ENCODE peak calls at places on chromosomes 2 and 18, in six cellular contexts. U is retina, E is T-helper 9 cell, O is NCI-H1105, F is SW480, D is HT-29. Q is an unnamed sample.
A peak's percentile ranks its signal among the peaks of the same experiment; 100 is the strongest.

GRCh38 chr2:88600038-88600465 is 27.2 kb downstream of the EIF2AK3 start:
- DNase-seq in F (peak; percentile 100), E (peak; percentile 1), D (peak; percentile 82), O (no peak), U (peak; percentile 55), Q (no peak)

GRCh38 chr2:63047534-63048281 is 2.9 kb upstream of the OTX1 start:
- DNase-seq in F (no peak), D (no peak), O (no peak), U (peak; percentile 83), E (no peak), Q (no peak)

GRCh38 chr18:45416168-45416567 is 199.1 kb upstream of the SLC14A2 start:
- DNase-seq in D (peak; percentile 1), U (peak; percentile 81), E (no peak), O (peak; percentile 97), F (no peak), Q (no peak)

GRCh38 chr2:50751255-50752069 is 280.5 kb downstream of the NRXN1 start:
- DNase-seq in F (no peak), U (no peak), E (no peak), D (no peak), O (no peak), Q (no peak)

GRCh38 chr18:35463050-35463449 is 34.7 kb downstream of the INO80C start:
- DNase-seq in O (no peak), E (no peak), F (no peak), U (no peak), D (no peak), Q (no peak)

GRCh38 chr2:181466661-181467576 is 9.7 kb downstream of the ITGA4 start:
- DNase-seq in D (peak; percentile 60), U (peak; percentile 20), F (peak; percentile 21), O (peak; percentile 18), E (peak; percentile 78), Q (peak; percentile 60)

GRCh38 chr2:218658671-218659257 is 659 bp downstream of the ZNF142 start:
- DNase-seq in O (peak; percentile 17), F (peak; percentile 65), E (peak; percentile 11), D (peak; percentile 87), U (no peak), Q (no peak)

GRCh38 chr18:499351-500229 is 911 bp downstream of the COLEC12 start:
- DNase-seq in O (no peak), F (peak; percentile 98), E (no peak), U (peak; percentile 79), D (peak; percentile 65), Q (no peak)

GRCh38 chr2:196758474-196759377 is 40.8 kb downstream of the GTF3C3 start:
- DNase-seq in D (peak; percentile 26), E (no peak), F (peak; percentile 8), U (no peak), O (no peak), Q (no peak)

GRCh38 chr2:71456617-71457016 is 3.3 kb downstream of the DYSF start:
- DNase-seq in D (no peak), O (no peak), F (no peak), E (no peak), U (no peak), Q (no peak)

GRCh38 chr2:109447251-109447661 is 166.5 kb downstream of the SEPTIN10 start:
- DNase-seq in E (no peak), D (no peak), U (peak; percentile 72), O (no peak), F (peak; percentile 17), Q (no peak)

Q was measured in stimulated activated CD4-positive, alpha-beta T cell treated with anti-CD3 and anti-CD28 coated beads, TNF-alpha, amount 100 ng/mL, for 4 hours.